ENCODE peak calls at places on chromosome 9, in six cellular contexts. Z is heart left ventricle, P is choroid plexus epithelial cell, Y is AG04449, A is fibroblast of mammary gland, W is Peyer's patch. T is an unnamed sample.

GRCh38 chr9:128550226-128550625 is 2.2 kb upstream of the SPTAN1 start:
- DNase-seq in Z (no peak), P (no peak), A (no peak), W (no peak), Y (no peak), T (no peak)

GRCh38 chr9:35606726-35607125 is 1.7 kb downstream of the TESK1 start:
- DNase-seq in Y (no peak), Z (no peak), W (no peak), A (no peak), P (no peak), T (no peak)

GRCh38 chr9:94083384-94083783 is 880 bp upstream of the PTPDC1 start:
- DNase-seq in P (peak), Y (no peak), W (no peak), A (no peak), Z (no peak), T (no peak)

GRCh38 chr9:134173127-134174072 is 9.0 kb upstream of the RNU6ATAC start:
- DNase-seq in A (no peak), Y (no peak), P (no peak), W (no peak), Z (no peak), T (no peak)

GRCh38 chr9:33186457-33187168 is 19.5 kb upstream of the B4GALT1 start:
- DNase-seq in Z (peak), Y (no peak), A (no peak), P (peak), W (no peak), T (no peak)

GRCh38 chr9:8188720-8189407 is 389.3 kb upstream of the DMAC1 start:
- DNase-seq in A (peak), Z (no peak), Y (no peak), W (no peak), P (no peak), T (peak)

GRCh38 chr9:120526493-120526892 is 53.5 kb downstream of the CDK5RAP2 start:
- DNase-seq in Z (no peak), A (no peak), Y (no peak), W (no peak), P (no peak), T (no peak)

GRCh38 chr9:134535171-134535570 is 106.4 kb upstream of the COL5A1 start:
- DNase-seq in Y (no peak), A (no peak), W (no peak), P (no peak), Z (peak), T (no peak)

GRCh38 chr9:121259498-121259897 is 8.5 kb upstream of the GSN start:
- DNase-seq in Y (no peak), W (no peak), P (no peak), Z (no peak), A (no peak), T (no peak)

GRCh38 chr9:3628239-3628638 is 102.4 kb upstream of the RFX3 start:
- DNase-seq in Z (no peak), P (peak), Y (no peak), W (no peak), A (no peak), T (no peak)

GRCh38 chr9:77427256-77427927 is 220.7 kb downstream of the GNA14 start:
- DNase-seq in Y (no peak), W (no peak), P (no peak), A (no peak), Z (no peak), T (peak)

GRCh38 chr9:16986441-16987387 is 116.2 kb upstream of the BNC2 start:
- DNase-seq in A (peak), P (peak), Z (no peak), W (no peak), Y (no peak), T (peak)

GRCh38 chr9:33676746-33677505 is 118.4 kb upstream of the PRSS3 start:
- DNase-seq in Y (no peak), W (peak), P (no peak), A (no peak), Z (peak), T (no peak)

GRCh38 chr9:113352411-113352810 is 3.1 kb downstream of the BSPRY start:
- DNase-seq in W (no peak), Z (no peak), A (no peak), P (no peak), Y (no peak), T (no peak)

GRCh38 chr9:5894237-5894959 is 3.7 kb downstream of the MLANA start:
- DNase-seq in Y (no peak), W (no peak), P (no peak), A (no peak), Z (no peak), T (no peak)

GRCh38 chr9:20317701-20318100 is 304.6 kb downstream of the MLLT3 start:
- DNase-seq in P (no peak), Z (no peak), W (no peak), Y (no peak), A (no peak), T (no peak)

GRCh38 chr9:134325813-134326753 is at the start of gene RXRA:
- DNase-seq in P (peak), W (peak), Z (peak), Y (peak), A (peak), T (no peak)

GRCh38 chr9:18474778-18475177 is 825 bp downstream of the ADAMTSL1 start:
- DNase-seq in W (no peak), Y (no peak), P (peak), A (peak), Z (no peak), T (no peak)
- H3K4me3 ChIP-seq in W (no peak), Y (peak), P (peak), A (peak), Z (peak), T (no peak)

GRCh38 chr9:137663584-137663983 is 44.8 kb downstream of the EHMT1 start:
- DNase-seq in Y (no peak), A (no peak), Z (no peak), P (no peak), W (no peak), T (no peak)
- TF ChIP-seq CTCF in Y (no peak), A (no peak), Z (no peak), P (no peak), W (no peak), T (no peak)

GRCh38 chr9:2179557-2179956 is 164.4 kb downstream of the SMARCA2 start:
- DNase-seq in P (no peak), W (no peak), A (no peak), Z (no peak), Y (no peak), T (no peak)

GRCh38 chr9:2180171-2180570 is 165.0 kb downstream of the SMARCA2 start:
- DNase-seq in Z (no peak), P (no peak), W (no peak), A (no peak), Y (no peak), T (no peak)

GRCh38 chr9:2181794-2182193 is 166.6 kb downstream of the SMARCA2 start:
- DNase-seq in Z (no peak), Y (no peak), W (peak), A (peak), P (peak), T (no peak)

GRCh38 chr9:2178034-2178734 is 163.0 kb downstream of the SMARCA2 start:
- DNase-seq in P (no peak), Z (no peak), A (no peak), Y (no peak), W (no peak), T (no peak)

DNA sequence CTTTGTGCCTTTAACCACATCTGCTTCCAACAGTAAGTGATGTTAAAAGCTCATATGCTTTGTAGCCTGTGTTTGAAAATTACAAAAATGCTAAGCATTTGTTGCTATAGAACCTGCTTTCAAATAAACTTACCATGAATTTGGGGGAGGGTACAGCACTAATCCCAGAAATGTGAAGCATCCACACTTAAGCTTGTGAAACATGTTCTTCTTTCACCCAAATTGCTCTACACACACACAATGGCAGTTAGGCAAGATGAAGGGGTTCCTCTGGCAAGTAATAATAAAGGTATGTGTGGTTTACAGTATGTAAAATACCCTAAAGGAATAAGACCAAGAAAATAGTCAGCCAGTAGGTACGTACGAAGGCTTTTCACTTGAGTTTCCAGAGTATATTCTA is 165.6 kb downstream of the SMARCA2 start:
- DNase-seq in W (no peak), P (peak), Z (no peak), Y (peak), A (no peak), T (peak)
- H3K4me3 ChIP-seq in W (no peak), P (no peak), Z (no peak), Y (no peak), A (no peak), T (no peak)

DNA sequence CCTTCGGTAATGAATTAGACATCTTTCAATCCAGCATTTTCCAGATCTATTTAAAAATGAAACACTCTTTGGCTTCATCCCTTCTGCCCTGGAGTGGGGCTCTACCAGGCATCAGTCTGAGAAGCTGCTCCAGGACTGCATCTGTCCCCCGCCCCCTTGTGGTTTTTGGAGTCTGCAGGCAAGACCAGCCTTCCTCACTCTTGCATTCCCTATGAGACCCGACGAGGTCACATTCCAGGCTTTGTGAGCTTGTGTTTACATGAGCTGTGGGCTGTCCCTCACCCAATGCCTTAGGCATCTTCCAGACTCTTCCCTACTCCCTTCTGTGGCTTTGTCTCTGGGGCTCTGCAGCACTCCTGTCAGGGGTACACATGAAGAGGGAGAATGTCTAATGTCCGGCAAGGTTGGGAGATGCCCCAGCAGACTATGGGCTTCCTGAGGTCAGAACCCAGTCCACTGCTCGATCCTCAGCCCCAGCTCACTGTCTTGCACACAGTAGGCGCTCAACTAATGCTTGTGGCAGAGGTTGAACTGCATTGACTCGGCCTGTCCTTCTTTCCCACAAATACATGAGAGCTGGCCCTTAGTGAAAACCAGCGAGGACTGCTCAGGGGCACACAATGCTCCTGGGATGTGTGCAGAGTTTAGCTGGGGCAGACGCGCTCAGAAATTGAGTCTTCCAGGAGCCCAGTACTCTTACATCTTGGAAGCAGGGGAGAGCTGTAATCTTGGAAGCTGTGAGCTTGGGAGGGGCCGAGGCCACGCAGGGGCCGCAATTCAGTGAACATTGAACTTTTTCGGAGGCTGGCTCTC is 11.6 kb upstream of the GADD45G start:
- DNase-seq in A (peak), W (no peak), Z (no peak), P (peak), Y (no peak), T (no peak)
- TF ChIP-seq CTCF in A (no peak), W (no peak), Z (no peak), P (peak), Y (peak), T (peak)

DNA sequence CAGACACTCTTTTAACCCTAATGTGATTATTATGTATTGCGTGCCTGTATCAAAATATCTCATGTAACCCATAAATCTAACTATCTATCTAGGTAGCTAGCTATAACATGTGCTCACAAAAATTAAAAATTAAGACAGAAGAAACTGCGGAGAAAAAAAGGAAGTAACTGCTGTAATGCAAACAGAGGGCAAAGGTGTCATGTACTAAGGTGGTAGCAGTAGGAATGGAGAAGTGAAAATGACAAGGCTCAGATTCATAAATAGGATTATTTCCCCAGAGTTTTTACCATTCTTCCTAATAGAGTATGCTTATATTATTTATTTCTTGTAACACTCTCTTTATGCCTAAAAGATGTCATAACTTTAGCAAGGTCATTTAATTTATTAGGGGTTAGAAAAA is 1527.5 kb upstream of the C9orf72 start:
- DNase-seq in P (no peak), Y (no peak), A (no peak), Z (no peak), W (no peak), T (no peak)
- H3K4me3 ChIP-seq in P (no peak), Y (no peak), A (no peak), Z (no peak), W (no peak), T (no peak)

DNA sequence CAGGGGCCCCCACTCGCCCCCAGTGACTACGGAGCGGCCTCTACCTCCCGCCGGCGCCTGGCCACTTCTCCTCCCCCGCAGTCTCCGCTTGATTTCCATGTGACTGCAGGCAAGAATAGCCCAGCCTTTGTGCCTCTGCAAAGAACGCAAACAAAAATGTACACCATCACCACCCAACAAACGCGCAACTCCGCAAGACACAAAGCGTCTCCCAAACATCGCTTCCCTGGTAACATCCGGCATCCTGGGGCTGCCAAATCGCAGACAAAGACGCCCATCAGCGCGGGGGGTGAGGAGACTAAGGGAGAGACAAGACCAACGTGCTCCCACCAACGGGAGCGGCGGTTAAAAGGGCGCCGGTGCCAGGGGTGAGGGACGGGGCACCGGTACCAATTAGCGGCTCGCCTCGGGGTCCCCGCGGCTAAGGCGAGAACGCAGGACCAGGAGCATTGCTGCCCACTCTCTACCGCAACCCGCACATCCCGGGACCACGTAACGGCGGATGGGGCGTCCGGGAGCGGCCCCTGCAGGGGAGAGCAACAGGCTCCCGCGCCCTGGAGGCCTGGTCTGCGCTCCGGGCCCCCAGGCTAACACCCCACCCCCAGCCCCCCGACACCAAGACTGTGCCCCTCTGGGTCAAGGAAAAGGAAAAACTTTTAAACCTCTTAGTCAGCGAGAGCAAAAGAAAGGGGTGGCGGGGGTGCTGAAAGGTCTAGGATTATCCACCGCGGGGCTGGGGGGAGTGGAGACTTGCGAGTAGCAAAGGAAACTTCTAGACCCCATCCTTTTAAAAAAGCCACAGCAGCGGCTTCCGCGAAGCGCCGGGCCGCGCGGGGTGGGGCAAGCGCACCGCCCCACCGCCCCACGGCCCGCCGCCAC is 885 bp downstream of the MPDZ start:
- DNase-seq in W (peak), Z (peak), P (peak), Y (no peak), A (peak), T (no peak)
- TF ChIP-seq CTCF in W (no peak), Z (peak), P (peak), Y (peak), A (no peak), T (peak)

GRCh38 chr9:129631673-129632129 is 5.7 kb downstream of the NTMT1 start:
- DNase-seq in Y (no peak), Z (no peak), A (no peak), W (no peak), P (no peak), T (no peak)
- H3K4me3 ChIP-seq in Y (no peak), Z (no peak), A (no peak), W (no peak), P (no peak), T (no peak)